ENCODE peak calls at places on chromosome 21, in seven cellular contexts. A is transverse colon, N is heart left ventricle, W is psoas muscle, P is ovary, R is left ventricle myocardium inferior, L is fibroblast of lung. T is an unnamed sample.
A peak's percentile ranks its signal among the peaks of the same experiment; 100 is the strongest.

GRCh38 chr21:34996304-34997081 is 52.6 kb downstream of the RUNX1 start:
- DNase-seq in A (no peak), N (no peak), W (peak; percentile 60), P (no peak), R (no peak), L (peak; percentile 71), T (no peak)

GRCh38 chr21:41130883-41131282 is 37.1 kb upstream of the BACE2 start:
- DNase-seq in A (no peak), N (no peak), W (no peak), P (no peak), R (no peak), L (no peak), T (no peak)

GRCh38 chr21:28419110-28419509 is 573.6 kb downstream of the LTN1 start:
- DNase-seq in A (no peak), N (no peak), W (no peak), P (no peak), R (no peak), L (peak; percentile 85), T (no peak)

GRCh38 chr21:20004353-20004752 is 993.9 kb upstream of the NCAM2 start:
- DNase-seq in A (no peak), N (no peak), W (no peak), P (no peak), R (no peak), L (no peak), T (no peak)

GRCh38 chr21:42525676-42526378 is 12.2 kb downstream of the SLC37A1 start:
- DNase-seq in A (no peak), N (no peak), W (no peak), P (no peak), R (no peak), L (no peak), T (no peak)

GRCh38 chr21:28256420-28256831 is 736.3 kb downstream of the LTN1 start:
- DNase-seq in A (no peak), N (no peak), W (no peak), P (no peak), R (no peak), L (no peak), T (no peak)

GRCh38 chr21:20617130-20617529 is 381.1 kb upstream of the NCAM2 start:
- DNase-seq in A (no peak), N (no peak), W (no peak), P (no peak), R (no peak), L (no peak), T (no peak)

GRCh38 chr21:18620421-18620820 is 216.8 kb upstream of the TMPRSS15 start:
- DNase-seq in A (no peak), N (no peak), W (no peak), P (no peak), R (no peak), L (no peak), T (no peak)

GRCh38 chr21:33014331-33014730 is 11.4 kb upstream of the OLIG2 start:
- DNase-seq in A (no peak), N (no peak), W (no peak), P (no peak), R (no peak), L (no peak), T (no peak)

GRCh38 chr21:45857761-45858160 is 123.8 kb upstream of the COL6A1 start:
- DNase-seq in A (no peak), N (no peak), W (no peak), P (no peak), R (no peak), L (no peak), T (no peak)

GRCh38 chr21:16579538-16579937 is 849.8 kb downstream of the USP25 start:
- DNase-seq in A (no peak), N (no peak), W (no peak), P (no peak), R (no peak), L (peak; percentile 95), T (no peak)

GRCh38 chr21:42468511-42469131 is 27.4 kb downstream of the RSPH1 start:
- DNase-seq in A (peak; percentile 7), N (no peak), W (no peak), P (no peak), R (no peak), L (no peak), T (no peak)

DNA sequence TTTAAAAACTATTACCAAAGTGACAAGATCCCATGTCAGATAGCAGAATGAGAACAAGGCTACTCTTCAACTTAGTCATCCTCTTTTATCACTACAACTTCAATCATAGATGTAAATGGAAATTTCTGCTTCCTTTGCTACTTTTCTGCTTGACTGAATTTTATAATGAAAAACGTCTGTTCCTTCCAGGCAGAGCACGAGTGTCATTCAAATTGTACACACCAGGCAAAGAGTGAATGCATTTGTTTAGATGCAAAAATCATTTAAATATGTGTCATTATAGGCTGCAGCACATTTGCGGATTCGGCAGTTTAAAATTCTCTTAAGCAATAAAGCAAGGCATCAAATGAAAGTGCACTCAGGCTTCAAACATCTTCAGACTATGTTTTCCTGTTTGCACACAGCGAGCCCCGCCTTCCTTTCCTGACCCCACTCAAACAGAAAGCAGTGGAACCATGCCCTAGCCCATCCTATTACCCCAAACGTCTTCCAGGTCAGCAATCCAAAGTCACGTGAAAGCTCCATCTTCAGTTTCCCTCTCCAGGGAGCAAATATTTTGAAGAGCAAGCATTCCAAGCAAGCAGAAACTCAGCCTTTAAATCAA is 99.6 kb downstream of the APP start:
- DNase-seq in A (peak; percentile 35), N (peak; percentile 37), W (peak; percentile 33), P (no peak), R (no peak), L (peak; percentile 66), T (peak; percentile 32)
- H3K4me3 ChIP-seq in A (no peak overlapping the region), N (no peak overlapping the region), W (peak overlapping the region; percentile 22), P (no peak overlapping the region), R (peak overlapping the region; percentile 8), L (peak overlapping the region; percentile 33), T (no peak overlapping the region)

GRCh38 chr21:25640671-25641292 is 1.7 kb downstream of the JAM2 start:
- DNase-seq in A (no peak), N (no peak), W (no peak), P (no peak), R (no peak), L (no peak), T (no peak)
- H3K27me3 ChIP-seq in A (peaks cover 41% of the 10 kb centered on the region), N (no peaks in the 10 kb centered on the region), W (peaks cover 20% of the 10 kb centered on the region), P (no peaks in the 10 kb centered on the region), R (no peaks in the 10 kb centered on the region), L (peaks cover 5% of the 10 kb centered on the region), T (no peaks in the 10 kb centered on the region)

GRCh38 chr21:36169465-36170128 is 13.0 kb downstream of the DOP1B start:
- DNase-seq in A (no peak), N (no peak), W (no peak), P (no peak), R (peak; percentile 31), L (no peak), T (no peak)
- H3K27ac ChIP-seq in A (no peak overlapping the region), N (no peak overlapping the region), W (no peak overlapping the region), P (no peak overlapping the region), R (no peak overlapping the region), L (no peak overlapping the region), T (no peak overlapping the region)

DNA sequence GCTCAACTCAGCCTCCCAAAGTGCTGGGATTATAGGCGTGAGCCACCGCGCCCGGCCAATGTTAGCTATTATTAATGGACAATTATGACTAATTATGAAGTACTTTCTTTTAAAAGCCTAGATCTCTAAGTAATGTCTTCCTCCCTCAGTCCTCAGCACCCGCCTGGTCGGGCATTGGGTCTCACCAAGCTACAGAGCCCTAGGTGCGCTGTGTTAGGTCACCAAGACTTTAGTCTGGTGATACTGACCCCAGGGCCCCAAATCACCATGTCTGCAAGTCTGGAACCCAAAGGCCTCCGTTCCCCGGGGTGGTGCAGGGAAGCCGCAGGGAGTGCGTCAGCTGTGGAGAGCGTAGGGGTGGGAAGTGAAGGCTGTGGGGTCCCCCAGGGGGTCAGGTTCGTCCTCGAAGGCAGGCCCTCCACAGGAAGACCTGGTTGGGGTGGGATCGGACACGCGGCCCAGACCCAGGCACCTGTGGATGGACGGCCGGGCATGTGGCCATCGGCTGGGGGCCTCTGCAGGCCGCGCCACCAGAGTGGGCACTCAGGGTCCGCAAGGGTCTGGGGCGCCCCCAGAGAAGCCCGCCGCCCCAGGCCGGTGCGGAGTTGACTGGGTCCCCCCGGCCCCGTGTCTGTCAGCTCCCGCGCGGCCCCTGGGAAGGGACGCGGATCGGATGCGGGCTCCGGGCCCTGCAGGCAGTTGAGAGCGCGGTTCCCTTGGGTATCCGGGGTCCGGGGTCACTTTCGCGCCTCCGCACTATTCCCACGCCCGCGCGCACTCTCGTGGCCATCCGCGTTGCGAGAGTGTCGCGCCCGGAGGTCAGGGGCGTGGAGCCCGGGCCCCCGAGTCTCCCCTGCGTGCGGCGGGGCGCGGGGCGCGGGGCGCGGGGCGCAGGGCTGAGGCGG is 710 bp upstream of the PDXK start:
- DNase-seq in A (no peak), N (no peak), W (peak; percentile 41), P (no peak), R (no peak), L (no peak), T (no peak)
- H3K4me3 ChIP-seq in A (peak overlapping the region; percentile 80), N (peak overlapping the region; percentile 96), W (peak overlapping the region; percentile 85), P (peak overlapping the region; percentile 67), R (peak overlapping the region; percentile 91), L (peak overlapping the region; percentile 71), T (peak overlapping the region; percentile 72)

T was measured in adrenal gland.